ENCODE peak calls at places on chromosomes 16 and 17, in six cellular contexts. L is mesendoderm, W is mesenchymal stem cell, R is trophoblast cell, P is IMR-90, H is H1. O is an unnamed sample.

GRCh38 chr17:81400939-81401726 is 5.9 kb downstream of the BAHCC1 start:
- DNase-seq in L (no peak), W (peak; percentile 54), R (no peak), P (no peak), H (no peak), O (no peak)

GRCh38 chr17:57597531-57598453 is 147.3 kb downstream of the CCDC182 start:
- DNase-seq in L (peak; percentile 87), W (peak; percentile 82), R (peak; percentile 72), P (peak; percentile 82), H (peak; percentile 79), O (peak; percentile 69)

GRCh38 chr17:41060052-41060604 is at the start of gene KRTAP2-3:
- DNase-seq in L (peak; percentile 64), W (peak; percentile 82), R (peak; percentile 96), P (peak; percentile 97), H (no peak), O (no peak)

GRCh38 chr16:424033-424622 is 1.3 kb upstream of the RAB11FIP3 start:
- DNase-seq in L (no peak), W (peak; percentile 89), R (peak; percentile 18), P (peak; percentile 94), H (no peak), O (no peak)

GRCh38 chr17:48052956-48053757 is 5.0 kb downstream of the NFE2L1 start:
- DNase-seq in L (no peak), W (peak; percentile 83), R (no peak), P (peak; percentile 40), H (no peak), O (no peak)

GRCh38 chr17:6474906-6475305 is 30.7 kb downstream of the PIMREG start:
- DNase-seq in L (no peak), W (no peak), R (peak; percentile 87), P (no peak), H (no peak), O (no peak)

GRCh38 chr17:41529491-41529915 is 1.4 kb upstream of the KRT19 start:
- DNase-seq in L (no peak), W (no peak), R (peak; percentile 62), P (no peak), H (no peak), O (no peak)

GRCh38 chr17:8064590-8065019 is 22.9 kb downstream of the ALOX12B start:
- DNase-seq in L (no peak), W (no peak), R (no peak), P (no peak), H (no peak), O (no peak)

GRCh38 chr16:14179116-14179515 is 108.0 kb downstream of the MRTFB start:
- DNase-seq in L (no peak), W (peak; percentile 34), R (no peak), P (peak; percentile 46), H (no peak), O (no peak)

GRCh38 chr16:49020436-49020835 is 261.2 kb downstream of the CBLN1 start:
- DNase-seq in L (no peak), W (no peak), R (no peak), P (no peak), H (peak; percentile 37), O (no peak)

GRCh38 chr16:49018259-49018931 is 263.2 kb downstream of the CBLN1 start:
- DNase-seq in L (no peak), W (no peak), R (no peak), P (no peak), H (peak; percentile 33), O (no peak)

GRCh38 chr16:49021136-49021535 is 260.5 kb downstream of the CBLN1 start:
- DNase-seq in L (no peak), W (peak; percentile 1), R (no peak), P (peak; percentile 7), H (peak; percentile 40), O (no peak)

GRCh38 chr16:49019081-49019633 is 262.5 kb downstream of the CBLN1 start:
- DNase-seq in L (peak; percentile 89), W (no peak), R (no peak), P (peak; percentile 27), H (peak; percentile 51), O (peak; percentile 46)

DNA sequence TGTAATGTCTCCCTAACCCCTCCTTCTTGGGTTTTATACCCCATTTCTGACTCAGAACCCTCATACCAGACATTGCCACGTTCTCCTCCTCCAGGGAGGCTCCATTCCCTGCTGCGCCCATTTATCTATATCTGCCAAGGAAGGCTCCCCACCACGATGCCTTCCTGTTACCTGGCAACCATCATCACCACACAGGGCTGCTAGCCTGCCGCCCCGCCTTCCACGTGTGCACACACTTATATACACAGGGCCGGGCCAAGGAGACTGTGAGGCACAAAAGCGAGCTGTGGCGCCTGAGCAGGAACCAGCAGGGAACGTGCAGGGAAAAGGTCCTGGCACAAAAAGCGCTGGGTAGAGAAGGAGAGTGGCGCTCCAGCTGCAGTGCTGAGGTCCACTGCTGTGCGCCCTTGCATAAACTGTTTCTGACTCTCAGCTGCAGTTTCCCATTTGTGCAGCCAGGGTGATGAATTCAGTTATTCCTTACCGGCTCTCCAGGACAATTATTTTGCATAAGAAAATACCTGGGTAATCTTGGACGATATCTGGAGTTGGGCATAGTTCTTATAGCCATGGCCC is 261.7 kb downstream of the CBLN1 start:
- DNase-seq in L (no peak), W (no peak), R (no peak), P (no peak), H (peak; percentile 35), O (no peak)
- H3K18ac ChIP-seq in L (no peak overlapping the region), W (no peak overlapping the region), R (no peak overlapping the region), P (no peak overlapping the region), H (peak overlapping the region; percentile 29), O (peak overlapping the region; percentile 11)

DNA sequence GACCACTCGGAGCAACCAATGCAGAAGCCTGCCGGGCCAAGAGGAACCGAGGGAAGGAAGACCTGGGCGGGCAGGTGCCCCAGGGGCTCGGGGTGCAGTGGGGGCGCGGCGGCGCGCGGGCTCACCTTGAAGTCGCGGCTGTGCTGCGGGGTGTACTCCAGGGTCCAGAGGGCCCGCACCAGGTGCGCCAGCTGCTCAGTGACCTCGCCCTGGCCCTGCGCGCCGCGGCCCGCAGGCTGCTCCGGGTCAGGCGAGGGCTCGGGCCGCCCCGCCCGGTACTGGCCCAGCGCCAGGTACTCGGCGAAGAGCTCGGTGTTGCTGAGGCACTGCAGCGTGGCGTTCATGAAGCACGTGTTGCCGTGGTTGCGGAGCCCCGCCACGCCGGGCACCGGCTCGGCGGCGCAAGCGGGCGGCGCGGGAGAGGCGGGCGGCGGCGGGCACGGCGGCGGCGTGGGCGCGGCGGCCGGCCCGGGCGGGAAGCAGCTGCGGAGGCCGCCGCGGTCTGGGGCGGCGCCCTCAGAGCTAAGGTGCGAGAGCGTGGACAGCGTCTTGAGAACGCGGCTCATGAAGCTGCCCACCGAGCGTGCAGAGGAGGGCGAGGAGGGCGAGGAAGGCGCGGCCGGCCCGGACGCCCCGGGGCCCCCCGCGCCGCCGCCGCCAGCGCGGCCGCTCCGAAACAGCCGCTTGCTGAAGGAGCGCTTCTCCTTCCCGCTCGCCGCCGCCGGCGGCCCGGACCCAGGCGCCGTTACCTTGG is 562 bp downstream of the USP31 start:
- DNase-seq in L (no peak), W (peak; percentile 57), R (peak; percentile 85), P (peak; percentile 22), H (peak; percentile 71), O (peak; percentile 32)
- H3K36me3 ChIP-seq in L (no peaks in the 10 kb centered on the region), W (no peaks in the 10 kb centered on the region), R (no peaks in the 10 kb centered on the region), P (no peaks in the 10 kb centered on the region), H (no peaks in the 10 kb centered on the region), O (no peaks in the 10 kb centered on the region)

GRCh38 chr17:50787106-50787505 is 19.8 kb upstream of the ANKRD40CL start:
- DNase-seq in L (no peak), W (no peak), R (peak; percentile 34), P (no peak), H (no peak), O (no peak)
- H3K18ac ChIP-seq in L (no peak overlapping the region), W (peak overlapping the region; percentile 45), R (no peak overlapping the region), P (peak overlapping the region; percentile 30), H (peak overlapping the region; percentile 64), O (peak overlapping the region; percentile 39)

DNA sequence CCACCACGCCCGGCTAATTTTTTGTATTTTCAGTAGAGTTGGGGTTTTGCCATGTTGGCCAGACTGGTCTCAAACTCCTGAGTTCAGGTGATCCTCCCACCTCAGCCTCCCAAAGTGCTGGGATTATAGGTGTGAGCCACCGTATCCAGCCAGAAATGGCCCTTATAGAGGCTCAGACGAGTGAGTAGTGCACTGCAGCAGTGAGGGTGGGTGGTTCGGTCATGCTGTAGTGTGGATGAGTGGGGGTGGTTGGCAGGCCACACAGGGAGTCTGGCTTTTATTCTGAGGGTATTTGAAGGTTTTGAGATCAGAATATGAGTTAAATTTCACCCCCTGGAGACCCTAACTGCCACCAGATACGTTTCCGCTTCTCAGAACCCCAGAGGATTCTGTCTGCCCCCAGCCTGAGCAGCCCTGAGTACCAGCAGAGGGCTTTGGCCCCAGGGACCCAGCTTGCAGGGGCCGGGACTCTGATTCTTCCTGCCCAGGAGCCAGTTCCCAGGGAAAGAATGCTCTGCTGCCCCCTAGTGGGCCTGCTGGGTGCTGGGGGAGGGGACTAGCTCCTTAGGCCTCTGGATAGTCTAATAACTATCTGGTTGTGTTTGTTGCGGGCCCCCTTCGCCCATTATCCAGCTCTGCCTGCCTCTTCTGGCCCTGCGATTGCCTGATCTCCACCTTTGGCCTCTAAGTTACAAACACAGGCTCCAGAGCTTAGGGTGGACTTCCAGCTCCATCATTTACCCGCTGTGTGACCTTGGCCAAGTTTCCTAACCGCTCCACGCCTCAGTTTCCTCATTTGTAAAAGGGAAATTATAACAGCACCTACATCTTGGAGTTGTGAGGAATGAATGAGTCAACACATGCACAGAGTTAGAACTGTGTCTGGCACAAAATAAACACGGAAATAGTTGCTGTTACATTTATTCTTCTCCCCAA is 2.0 kb downstream of the ZNF771 start:
- DNase-seq in L (peak; percentile 93), W (peak; percentile 89), R (peak; percentile 99), P (peak; percentile 80), H (peak; percentile 98), O (peak; percentile 87)
- H3K36me3 ChIP-seq in L (peaks cover 7% of the 10 kb centered on the region), W (peaks cover 15% of the 10 kb centered on the region), R (peaks cover 7% of the 10 kb centered on the region), P (peaks cover 19% of the 10 kb centered on the region), H (peaks cover 8% of the 10 kb centered on the region), O (peaks cover 51% of the 10 kb centered on the region)

DNA sequence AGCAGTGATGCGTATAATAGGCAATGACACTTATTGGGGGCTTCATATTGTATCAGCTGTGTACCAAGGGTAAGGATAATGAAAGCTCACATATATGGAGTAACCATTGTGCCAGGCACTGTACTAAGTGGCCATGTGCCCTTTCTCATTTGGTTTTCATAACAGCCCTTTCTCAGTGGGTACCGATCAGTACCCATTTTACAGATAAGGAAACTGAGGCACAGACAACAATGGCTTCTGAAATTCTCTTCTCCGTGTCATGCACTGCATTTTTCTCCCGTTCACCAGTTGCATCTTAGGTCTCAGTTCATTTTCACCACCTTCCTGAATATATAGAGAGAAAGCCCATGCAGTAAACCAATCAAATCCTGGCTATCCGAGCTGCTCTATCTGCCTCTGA is 216.7 kb upstream of the RBFOX1 start:
- DNase-seq in L (no peak), W (no peak), R (no peak), P (no peak), H (no peak), O (no peak)
- H3K18ac ChIP-seq in L (no peak overlapping the region), W (no peak overlapping the region), R (no peak overlapping the region), P (no peak overlapping the region), H (no peak overlapping the region), O (no peak overlapping the region)

DNA sequence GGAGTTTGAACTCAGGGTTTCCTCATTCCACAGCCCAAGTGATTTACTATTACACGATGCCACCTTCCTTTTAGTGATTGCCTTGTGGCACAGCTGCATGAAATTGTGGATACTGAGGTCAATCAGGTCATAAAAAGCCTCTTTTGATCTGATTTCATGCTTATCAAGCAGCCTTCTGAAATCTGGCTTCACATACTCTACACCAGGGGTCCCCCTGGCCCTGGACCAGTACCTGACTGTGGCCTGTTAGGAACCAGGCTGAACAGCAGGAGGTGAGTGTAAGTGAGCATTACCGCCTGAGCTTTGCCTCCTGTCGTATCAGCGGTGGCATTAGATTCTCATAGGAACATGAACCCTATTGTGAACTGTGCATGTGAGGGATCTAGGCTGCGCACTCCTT is 13.8 kb downstream of the SLFN5 start:
- DNase-seq in L (peak; percentile 34), W (no peak), R (no peak), P (no peak), H (no peak), O (no peak)
- H3K36me3 ChIP-seq in L (no peaks in the 10 kb centered on the region), W (no peaks in the 10 kb centered on the region), R (peaks cover 5% of the 10 kb centered on the region), P (peaks cover 24% of the 10 kb centered on the region), H (no peaks in the 10 kb centered on the region), O (no peaks in the 10 kb centered on the region)

O was measured in neuronal stem cell.